ENCODE peak calls at places on chromosomes 13 and 19, in six cellular contexts. K is CD4-positive, alpha-beta T cell; I is mammary epithelial cell; S is prostate gland; A is CD8-positive, alpha-beta memory T cell; N is thoracic aorta. J is an unnamed sample.

GRCh38 chr13:40776681-40777165 is 5.7 kb upstream of the MRPS31 start:
- DNase-seq in K (peak), I (peak), S (no peak), N (no peak), A (peak), J (no peak)

GRCh38 chr13:93066187-93066586 is 160.4 kb upstream of the GPC6 start:
- DNase-seq in S (no peak), A (no peak), K (no peak), I (peak), N (no peak), J (no peak)

GRCh38 chr13:27192896-27193295 is 21.3 kb upstream of the USP12 start:
- DNase-seq in N (no peak), I (no peak), K (no peak), A (no peak), S (no peak), J (no peak)

GRCh38 chr19:13610042-13610691 is 103.9 kb upstream of the CACNA1A start:
- DNase-seq in N (no peak), I (no peak), S (no peak), A (no peak), K (no peak), J (no peak)

GRCh38 chr13:24381539-24382265 is 72.3 kb downstream of the C1QTNF9 start:
- DNase-seq in K (no peak), I (no peak), S (no peak), A (no peak), N (no peak), J (no peak)

GRCh38 chr19:11382898-11383705 is 1.0 kb downstream of the EPOR start:
- DNase-seq in S (no peak), A (peak), N (no peak), I (no peak), K (no peak), J (peak)

GRCh38 chr19:33245948-33246728 is 20.5 kb upstream of the SLC7A10 start:
- DNase-seq in A (no peak), N (no peak), K (no peak), S (no peak), I (no peak), J (no peak)

GRCh38 chr19:15187026-15188007 is 13.5 kb downstream of the NOTCH3 start:
- DNase-seq in S (no peak), I (no peak), K (no peak), N (no peak), A (no peak), J (no peak)

GRCh38 chr13:45951724-45952123 is 100.2 kb upstream of the SIAH3 start:
- DNase-seq in N (no peak), I (no peak), K (no peak), A (no peak), S (no peak), J (no peak)

GRCh38 chr19:39740395-39740794 is 2.6 kb upstream of the CLC start:
- DNase-seq in S (no peak), N (no peak), A (no peak), I (no peak), K (no peak), J (no peak)

GRCh38 chr13:93169980-93170379 is 56.6 kb upstream of the GPC6 start:
- DNase-seq in N (no peak), S (no peak), K (no peak), A (no peak), I (peak), J (no peak)

GRCh38 chr19:9877775-9878510 is 42.8 kb downstream of the PIN1 start:
- DNase-seq in N (no peak), A (no peak), I (peak), S (no peak), K (no peak), J (no peak)

GRCh38 chr19:13953021-13953531 is 767 bp downstream of the DCAF15 start:
- DNase-seq in N (no peak), K (no peak), A (no peak), S (peak), I (peak), J (no peak)

GRCh38 chr19:53977991-53978731 is 13.3 kb upstream of the CACNG6 start:
- DNase-seq in A (no peak), N (peak), S (no peak), I (peak), K (no peak), J (peak)

GRCh38 chr13:71249031-71249430 is 618.0 kb downstream of the DACH1 start:
- DNase-seq in I (no peak), S (no peak), A (no peak), N (no peak), K (no peak), J (no peak)

GRCh38 chr13:88395804-88396203 is 724.6 kb downstream of the SLITRK5 start:
- DNase-seq in S (no peak), I (no peak), N (no peak), A (no peak), K (no peak), J (no peak)
- H3K27ac ChIP-seq in S (no peak), I (no peak), N (no peak), A (no peak), K (no peak), J (no peak)

GRCh38 chr13:44814836-44815235 is 174.4 kb downstream of the NUFIP1 start:
- DNase-seq in S (no peak), I (no peak), N (no peak), A (no peak), K (no peak), J (no peak)
- H3K27ac ChIP-seq in S (no peak), I (no peak), N (no peak), A (no peak), K (no peak), J (no peak)

DNA sequence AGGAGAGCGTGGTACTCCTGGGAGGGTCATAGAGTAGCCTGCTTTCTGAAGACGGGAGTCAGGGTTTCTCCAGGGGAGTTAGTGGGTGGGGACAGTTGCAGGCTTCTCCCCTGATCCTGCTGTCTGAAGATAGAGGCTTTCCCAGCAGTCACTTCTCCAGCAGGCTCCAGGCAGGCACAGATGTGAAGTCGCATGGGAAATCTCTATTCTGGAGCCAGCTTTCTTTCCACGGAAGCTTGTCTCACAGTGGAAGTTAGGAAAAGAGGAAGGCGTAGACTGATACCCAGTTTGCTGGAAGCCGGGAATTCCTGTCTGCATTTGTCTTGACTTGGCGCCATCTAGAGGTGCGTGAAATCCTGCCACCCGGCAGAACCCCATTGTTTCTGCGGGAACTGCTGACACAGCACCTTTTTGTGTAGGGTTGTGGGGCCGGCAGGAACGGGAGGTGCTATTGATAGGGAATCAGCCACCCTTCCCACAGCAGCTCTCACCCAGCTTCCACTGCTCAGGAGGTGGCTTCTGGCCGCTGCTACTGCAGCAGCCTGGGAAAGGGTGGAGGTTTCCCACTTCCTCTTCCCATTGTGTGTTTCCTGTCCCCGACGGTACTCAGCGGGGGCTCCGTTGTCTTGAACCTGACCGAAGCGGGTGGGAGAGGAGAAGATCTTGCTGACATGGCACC is 28.5 kb upstream of the NPAS1 start:
- DNase-seq in K (peak), S (peak), A (peak), I (peak), N (no peak), J (peak)
- H3K27ac ChIP-seq in K (no peak), S (peak), A (no peak), I (no peak), N (peak), J (peak)

GRCh38 chr13:80084086-80084676 is 256.7 kb downstream of the SPRY2 start:
- DNase-seq in I (peak), S (no peak), A (no peak), N (no peak), K (no peak), J (no peak)
- H3K27ac ChIP-seq in I (peak), S (no peak), A (no peak), N (peak), K (no peak), J (peak)

GRCh38 chr19:50285833-50286232 is 43.3 kb downstream of the KCNC3 start:
- DNase-seq in K (no peak), I (no peak), S (no peak), N (no peak), A (no peak), J (no peak)
- H3K27ac ChIP-seq in K (no peak), I (no peak), S (no peak), N (no peak), A (no peak), J (no peak)

DNA sequence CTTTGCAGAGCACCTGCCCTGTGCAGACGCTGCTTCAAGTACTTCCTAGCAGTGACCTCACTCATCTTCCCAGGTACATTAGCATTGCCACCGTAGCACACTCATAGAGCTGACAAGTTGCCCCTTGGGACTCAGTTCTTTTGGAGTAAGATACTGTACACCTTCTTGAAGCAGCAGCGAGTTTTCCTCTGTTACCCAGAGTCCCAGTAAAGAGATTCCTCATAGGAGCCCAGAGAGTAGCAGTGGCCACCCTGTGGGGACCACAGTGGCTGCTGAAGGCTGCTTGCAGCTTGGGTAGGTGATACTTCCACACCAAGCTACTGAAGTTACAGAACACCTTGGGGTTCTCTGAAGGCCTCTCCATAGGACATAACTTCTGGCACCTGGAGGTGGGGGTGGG is 56.1 kb downstream of the ZNF536 start:
- DNase-seq in I (no peak), S (no peak), A (no peak), K (no peak), N (no peak), J (no peak)
- H3K27ac ChIP-seq in I (no peak), S (no peak), A (no peak), K (no peak), N (no peak), J (no peak)